ENCODE peak calls at places on chromosomes 5 and 9, in seven cellular contexts. One of them, this sample, is unnamed.

GRCh38 chr5:5234912-5235311 is 94.8 kb downstream of the ADAMTS16 start:
- DNase-seq in PC-3: no peak
- DNase-seq in naive thymus-derived CD4-positive, alpha-beta T cell: no peak
- DNase-seq in astrocyte: no peak
- DNase-seq in mesendoderm: no peak
- DNase-seq in GM23248: no peak
- DNase-seq in heart right ventricle: no peak
- DNase-seq in this sample: no peak

GRCh38 chr9:88197781-88198345 is 59.6 kb upstream of the SPATA31C2 start:
- DNase-seq in astrocyte: peak; percentile 94
- DNase-seq in mesendoderm: peak; percentile 42
- DNase-seq in GM23248: peak; percentile 74
- DNase-seq in naive thymus-derived CD4-positive, alpha-beta T cell: no peak
- DNase-seq in heart right ventricle: no peak
- DNase-seq in PC-3: peak; percentile 81
- DNase-seq in this sample: no peak

GRCh38 chr5:146193291-146193690 is 10.1 kb upstream of the RBM27 start:
- DNase-seq in GM23248: no peak
- DNase-seq in PC-3: no peak
- DNase-seq in heart right ventricle: no peak
- DNase-seq in mesendoderm: no peak
- DNase-seq in naive thymus-derived CD4-positive, alpha-beta T cell: no peak
- DNase-seq in astrocyte: peak; percentile 37
- DNase-seq in this sample: no peak

GRCh38 chr9:25964239-25964638 is 286.0 kb upstream of the TUSC1 start:
- DNase-seq in mesendoderm: peak; percentile 95
- DNase-seq in GM23248: peak; percentile 77
- DNase-seq in naive thymus-derived CD4-positive, alpha-beta T cell: no peak
- DNase-seq in astrocyte: peak; percentile 40
- DNase-seq in PC-3: peak; percentile 90
- DNase-seq in heart right ventricle: no peak
- DNase-seq in this sample: no peak

GRCh38 chr9:70411930-70412677 is 2.4 kb downstream of the KLF9 start:
- DNase-seq in naive thymus-derived CD4-positive, alpha-beta T cell: peak; percentile 81
- DNase-seq in PC-3: no peak
- DNase-seq in heart right ventricle: peak; percentile 85
- DNase-seq in mesendoderm: peak; percentile 83
- DNase-seq in GM23248: peak; percentile 91
- DNase-seq in astrocyte: peak; percentile 81
- DNase-seq in this sample: peak; percentile 81

GRCh38 chr9:114501786-114502682 is 3.2 kb downstream of the WHRN start:
- DNase-seq in astrocyte: peak; percentile 66
- DNase-seq in mesendoderm: peak; percentile 71
- DNase-seq in heart right ventricle: no peak
- DNase-seq in PC-3: peak; percentile 64
- DNase-seq in naive thymus-derived CD4-positive, alpha-beta T cell: no peak
- DNase-seq in GM23248: peak; percentile 52
- DNase-seq in this sample: no peak

GRCh38 chr5:151250346-151251000 is 2.5 kb upstream of the GM2A start:
- DNase-seq in naive thymus-derived CD4-positive, alpha-beta T cell: no peak
- DNase-seq in GM23248: no peak
- DNase-seq in PC-3: no peak
- DNase-seq in heart right ventricle: no peak
- DNase-seq in astrocyte: no peak
- DNase-seq in mesendoderm: no peak
- DNase-seq in this sample: no peak

GRCh38 chr5:35415305-35415704 is 185.0 kb upstream of the PRLR start:
- DNase-seq in astrocyte: no peak
- DNase-seq in PC-3: no peak
- DNase-seq in GM23248: peak; percentile 21
- DNase-seq in heart right ventricle: no peak
- DNase-seq in naive thymus-derived CD4-positive, alpha-beta T cell: no peak
- DNase-seq in mesendoderm: no peak
- DNase-seq in this sample: no peak

GRCh38 chr5:58012801-58013315 is 447.0 kb downstream of the PLK2 start:
- DNase-seq in GM23248: no peak
- DNase-seq in heart right ventricle: no peak
- DNase-seq in astrocyte: no peak
- DNase-seq in naive thymus-derived CD4-positive, alpha-beta T cell: no peak
- DNase-seq in mesendoderm: no peak
- DNase-seq in PC-3: no peak
- DNase-seq in this sample: no peak

GRCh38 chr9:2461886-2462285 is 159.7 kb upstream of the VLDLR start:
- DNase-seq in mesendoderm: no peak
- DNase-seq in astrocyte: peak; percentile 46
- DNase-seq in GM23248: peak; percentile 23
- DNase-seq in heart right ventricle: no peak
- DNase-seq in PC-3: no peak
- DNase-seq in naive thymus-derived CD4-positive, alpha-beta T cell: no peak
- DNase-seq in this sample: no peak

GRCh38 chr9:95434116-95435073 is 82.4 kb downstream of the PTCH1 start:
- DNase-seq in astrocyte: no peak
- DNase-seq in naive thymus-derived CD4-positive, alpha-beta T cell: no peak
- DNase-seq in GM23248: no peak
- DNase-seq in mesendoderm: peak; percentile 88
- DNase-seq in heart right ventricle: no peak
- DNase-seq in PC-3: no peak
- DNase-seq in this sample: no peak

DNA sequence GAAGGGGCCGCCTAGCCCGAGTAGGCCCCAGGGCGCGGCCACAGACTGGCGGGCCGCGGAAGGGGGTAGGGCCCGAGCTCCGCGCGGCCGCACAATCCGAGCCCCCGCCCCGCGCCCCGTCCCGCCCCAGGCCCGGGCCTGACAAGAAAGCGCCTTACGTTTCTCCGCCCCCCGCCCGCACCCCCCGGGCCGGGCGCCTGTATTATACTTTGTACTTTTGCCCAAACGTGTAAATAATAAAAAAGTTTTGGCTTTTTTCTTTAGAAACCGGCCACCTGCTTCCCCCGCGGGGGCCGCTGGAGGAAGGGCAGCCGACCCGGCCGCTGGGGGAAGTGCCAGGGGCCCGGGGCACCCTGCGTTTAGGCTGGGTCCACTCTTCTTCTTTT is 2.6 kb downstream of the TLX3 start:
- DNase-seq in heart right ventricle: no peak
- DNase-seq in astrocyte: no peak
- DNase-seq in GM23248: no peak
- DNase-seq in mesendoderm: no peak
- DNase-seq in naive thymus-derived CD4-positive, alpha-beta T cell: no peak
- DNase-seq in PC-3: no peak
- DNase-seq in this sample: no peak
- H3K4me1 ChIP-seq in heart right ventricle: peaks cover 76% of the 10 kb centered on the region
- H3K4me1 ChIP-seq in astrocyte: peaks cover 10% of the 10 kb centered on the region
- H3K4me1 ChIP-seq in GM23248: peaks cover 3% of the 10 kb centered on the region
- H3K4me1 ChIP-seq in mesendoderm: no peaks in the 10 kb centered on the region
- H3K4me1 ChIP-seq in naive thymus-derived CD4-positive, alpha-beta T cell: no peaks in the 10 kb centered on the region
- H3K4me1 ChIP-seq in PC-3: peaks cover 7% of the 10 kb centered on the region
- H3K4me1 ChIP-seq in this sample: peaks cover 4% of the 10 kb centered on the region

GRCh38 chr5:131649160-131649559 is 14.1 kb upstream of the RAPGEF6 start:
- DNase-seq in PC-3: peak; percentile 68
- DNase-seq in naive thymus-derived CD4-positive, alpha-beta T cell: no peak
- DNase-seq in astrocyte: peak; percentile 76
- DNase-seq in GM23248: no peak
- DNase-seq in heart right ventricle: no peak
- DNase-seq in mesendoderm: no peak
- DNase-seq in this sample: no peak
- H3K4me3 ChIP-seq in PC-3: no peak overlapping the region
- H3K4me3 ChIP-seq in naive thymus-derived CD4-positive, alpha-beta T cell: no peak overlapping the region
- H3K4me3 ChIP-seq in astrocyte: no peak overlapping the region
- H3K4me3 ChIP-seq in GM23248: no peak overlapping the region
- H3K4me3 ChIP-seq in heart right ventricle: no peak overlapping the region
- H3K4me3 ChIP-seq in mesendoderm: no peak overlapping the region
- H3K4me3 ChIP-seq in this sample: no peak overlapping the region

GRCh38 chr9:136541179-136541578 is 4.7 kb downstream of the NOTCH1 start:
- DNase-seq in mesendoderm: no peak
- DNase-seq in heart right ventricle: no peak
- DNase-seq in astrocyte: peak; percentile 53
- DNase-seq in naive thymus-derived CD4-positive, alpha-beta T cell: no peak
- DNase-seq in PC-3: no peak
- DNase-seq in GM23248: no peak
- DNase-seq in this sample: no peak
- H3K4me1 ChIP-seq in mesendoderm: peaks cover 2% of the 10 kb centered on the region
- H3K4me1 ChIP-seq in heart right ventricle: peaks cover 80% of the 10 kb centered on the region
- H3K4me1 ChIP-seq in astrocyte: peaks cover 42% of the 10 kb centered on the region
- H3K4me1 ChIP-seq in naive thymus-derived CD4-positive, alpha-beta T cell: peaks cover 66% of the 10 kb centered on the region
- H3K4me1 ChIP-seq in PC-3: peaks cover 25% of the 10 kb centered on the region
- H3K4me1 ChIP-seq in GM23248: no peaks in the 10 kb centered on the region
- H3K4me1 ChIP-seq in this sample: peaks cover 19% of the 10 kb centered on the region

GRCh38 chr9:135823036-135823435 is 84.3 kb downstream of the CAMSAP1 start:
- DNase-seq in PC-3: no peak
- DNase-seq in naive thymus-derived CD4-positive, alpha-beta T cell: no peak
- DNase-seq in GM23248: no peak
- DNase-seq in heart right ventricle: no peak
- DNase-seq in mesendoderm: no peak
- DNase-seq in astrocyte: no peak
- DNase-seq in this sample: no peak
- H3K4me3 ChIP-seq in PC-3: no peak overlapping the region
- H3K4me3 ChIP-seq in naive thymus-derived CD4-positive, alpha-beta T cell: no peak overlapping the region
- H3K4me3 ChIP-seq in GM23248: no peak overlapping the region
- H3K4me3 ChIP-seq in heart right ventricle: no peak overlapping the region
- H3K4me3 ChIP-seq in mesendoderm: no peak overlapping the region
- H3K4me3 ChIP-seq in astrocyte: no peak overlapping the region
- H3K4me3 ChIP-seq in this sample: no peak overlapping the region

DNA sequence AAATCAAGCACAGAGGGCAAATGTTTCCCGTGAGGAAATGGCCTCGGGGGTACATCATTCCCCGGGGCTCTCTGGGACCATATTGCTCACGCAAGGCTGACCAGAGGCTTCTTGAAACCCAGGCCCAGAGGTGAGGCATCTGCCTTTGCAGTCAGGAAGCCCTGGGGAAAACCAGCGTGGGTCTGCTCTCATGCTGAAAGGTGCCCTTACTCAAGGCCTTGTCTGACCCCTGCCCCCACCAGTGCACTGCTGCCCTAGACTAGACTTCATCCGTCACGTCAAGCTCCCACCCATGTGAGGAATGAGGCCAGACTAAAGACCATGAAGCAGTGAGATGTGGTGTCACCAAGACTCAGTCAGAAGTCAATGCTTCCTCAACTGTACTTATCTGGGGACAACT is 66.1 kb downstream of the PAX5 start:
- DNase-seq in astrocyte: no peak
- DNase-seq in naive thymus-derived CD4-positive, alpha-beta T cell: no peak
- DNase-seq in mesendoderm: no peak
- DNase-seq in GM23248: no peak
- DNase-seq in heart right ventricle: no peak
- DNase-seq in PC-3: no peak
- DNase-seq in this sample: no peak
- H3K4me1 ChIP-seq in astrocyte: no peaks in the 10 kb centered on the region
- H3K4me1 ChIP-seq in naive thymus-derived CD4-positive, alpha-beta T cell: no peaks in the 10 kb centered on the region
- H3K4me1 ChIP-seq in mesendoderm: no peaks in the 10 kb centered on the region
- H3K4me1 ChIP-seq in GM23248: no peaks in the 10 kb centered on the region
- H3K4me1 ChIP-seq in heart right ventricle: no peaks in the 10 kb centered on the region
- H3K4me1 ChIP-seq in PC-3: peaks cover 7% of the 10 kb centered on the region
- H3K4me1 ChIP-seq in this sample: no peaks in the 10 kb centered on the region

GRCh38 chr9:134024393-134024792 is 888 bp upstream of the BRD3OS start:
- DNase-seq in heart right ventricle: no peak
- DNase-seq in astrocyte: no peak
- DNase-seq in naive thymus-derived CD4-positive, alpha-beta T cell: no peak
- DNase-seq in GM23248: no peak
- DNase-seq in PC-3: no peak
- DNase-seq in mesendoderm: no peak
- DNase-seq in this sample: peak; percentile 16
- H3K4me3 ChIP-seq in heart right ventricle: peak overlapping the region; percentile 97
- H3K4me3 ChIP-seq in astrocyte: peak overlapping the region; percentile 50
- H3K4me3 ChIP-seq in naive thymus-derived CD4-positive, alpha-beta T cell: no peak overlapping the region
- H3K4me3 ChIP-seq in GM23248: peak overlapping the region; percentile 65
- H3K4me3 ChIP-seq in PC-3: peak overlapping the region; percentile 50
- H3K4me3 ChIP-seq in mesendoderm: no peak overlapping the region
- H3K4me3 ChIP-seq in this sample: no peak overlapping the region

GRCh38 chr5:14188778-14189177 is 45.6 kb downstream of the TRIO start:
- DNase-seq in heart right ventricle: no peak
- DNase-seq in astrocyte: peak; percentile 51
- DNase-seq in GM23248: no peak
- DNase-seq in naive thymus-derived CD4-positive, alpha-beta T cell: no peak
- DNase-seq in PC-3: no peak
- DNase-seq in mesendoderm: no peak
- DNase-seq in this sample: no peak
- H3K4me1 ChIP-seq in heart right ventricle: peaks cover 87% of the 10 kb centered on the region
- H3K4me1 ChIP-seq in astrocyte: peaks cover 95% of the 10 kb centered on the region
- H3K4me1 ChIP-seq in GM23248: peaks cover 97% of the 10 kb centered on the region
- H3K4me1 ChIP-seq in naive thymus-derived CD4-positive, alpha-beta T cell: no peaks in the 10 kb centered on the region
- H3K4me1 ChIP-seq in PC-3: peaks cover 97% of the 10 kb centered on the region
- H3K4me1 ChIP-seq in mesendoderm: peaks cover 7% of the 10 kb centered on the region
- H3K4me1 ChIP-seq in this sample: peaks cover 17% of the 10 kb centered on the region

GRCh38 chr5:141680178-141680577 is 1.9 kb downstream of the ARAP3 start:
- DNase-seq in PC-3: no peak
- DNase-seq in naive thymus-derived CD4-positive, alpha-beta T cell: no peak
- DNase-seq in astrocyte: no peak
- DNase-seq in mesendoderm: no peak
- DNase-seq in GM23248: no peak
- DNase-seq in heart right ventricle: no peak
- DNase-seq in this sample: no peak

GRCh38 chr5:141681695-141682641 is at the start of gene ARAP3:
- DNase-seq in heart right ventricle: peak; percentile 88
- DNase-seq in naive thymus-derived CD4-positive, alpha-beta T cell: no peak
- DNase-seq in mesendoderm: peak; percentile 89
- DNase-seq in PC-3: peak; percentile 85
- DNase-seq in GM23248: peak; percentile 96
- DNase-seq in astrocyte: peak; percentile 74
- DNase-seq in this sample: peak; percentile 85

GRCh38 chr5:141680751-141681201 is 1.3 kb downstream of the ARAP3 start:
- DNase-seq in astrocyte: peak; percentile 21
- DNase-seq in heart right ventricle: peak; percentile 88
- DNase-seq in mesendoderm: peak; percentile 98
- DNase-seq in PC-3: peak; percentile 52
- DNase-seq in GM23248: no peak
- DNase-seq in naive thymus-derived CD4-positive, alpha-beta T cell: no peak
- DNase-seq in this sample: no peak

GRCh38 chr5:141683596-141684161 is 1.6 kb upstream of the ARAP3 start:
- DNase-seq in mesendoderm: peak; percentile 61
- DNase-seq in astrocyte: no peak
- DNase-seq in heart right ventricle: no peak
- DNase-seq in GM23248: no peak
- DNase-seq in naive thymus-derived CD4-positive, alpha-beta T cell: no peak
- DNase-seq in PC-3: no peak
- DNase-seq in this sample: no peak

DNA sequence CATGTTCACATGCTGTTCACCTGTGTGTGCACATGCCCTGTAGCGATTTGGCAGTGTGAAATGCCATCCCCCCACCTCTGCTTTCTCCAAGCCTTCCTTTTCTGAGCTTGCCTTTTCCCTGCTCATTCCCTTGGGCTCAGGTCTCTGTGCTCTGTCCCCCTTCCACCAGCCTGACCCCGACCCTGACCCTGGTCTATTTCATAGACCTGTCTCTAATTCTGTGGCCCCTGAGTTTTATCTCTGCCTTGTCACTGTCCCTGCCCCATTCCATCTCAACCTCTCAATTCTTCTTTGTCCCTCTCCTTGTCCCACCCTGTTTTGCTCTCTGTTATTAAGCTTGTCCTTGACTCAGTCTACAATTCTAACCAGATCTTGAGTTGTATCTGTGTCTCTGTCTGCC is 735 bp downstream of the ARAP3 start:
- DNase-seq in PC-3: no peak
- DNase-seq in naive thymus-derived CD4-positive, alpha-beta T cell: no peak
- DNase-seq in GM23248: no peak
- DNase-seq in mesendoderm: no peak
- DNase-seq in heart right ventricle: no peak
- DNase-seq in astrocyte: no peak
- DNase-seq in this sample: no peak
- H3K4me3 ChIP-seq in PC-3: peak overlapping the region; percentile 54
- H3K4me3 ChIP-seq in naive thymus-derived CD4-positive, alpha-beta T cell: peak overlapping the region; percentile 20
- H3K4me3 ChIP-seq in GM23248: peak overlapping the region; percentile 58
- H3K4me3 ChIP-seq in mesendoderm: peak overlapping the region; percentile 41
- H3K4me3 ChIP-seq in heart right ventricle: peak overlapping the region; percentile 68
- H3K4me3 ChIP-seq in astrocyte: peak overlapping the region; percentile 46
- H3K4me3 ChIP-seq in this sample: peak overlapping the region; percentile 46

GRCh38 chr9:556199-556598 is 285.3 kb upstream of the DMRT1 start:
- DNase-seq in astrocyte: no peak
- DNase-seq in mesendoderm: no peak
- DNase-seq in PC-3: peak; percentile 35
- DNase-seq in naive thymus-derived CD4-positive, alpha-beta T cell: no peak
- DNase-seq in heart right ventricle: no peak
- DNase-seq in GM23248: peak; percentile 5
- DNase-seq in this sample: no peak
- H3K4me1 ChIP-seq in astrocyte: no peaks in the 10 kb centered on the region
- H3K4me1 ChIP-seq in mesendoderm: peaks cover 12% of the 10 kb centered on the region
- H3K4me1 ChIP-seq in PC-3: peaks cover 36% of the 10 kb centered on the region
- H3K4me1 ChIP-seq in naive thymus-derived CD4-positive, alpha-beta T cell: no peaks in the 10 kb centered on the region
- H3K4me1 ChIP-seq in heart right ventricle: peaks cover 11% of the 10 kb centered on the region
- H3K4me1 ChIP-seq in GM23248: no peaks in the 10 kb centered on the region
- H3K4me1 ChIP-seq in this sample: peaks cover 7% of the 10 kb centered on the region